ENCODE peak calls at places on chromosomes 4 and X, in eight cellular contexts. One of them, this sample, is unnamed.

GRCh38 chrX:13533726-13534125 is 35.7 kb upstream of the EGFL6 start:
- DNase-seq in transverse colon: no peak
- DNase-seq in GM12865: no peak
- DNase-seq in tibial artery: no peak
- DNase-seq in lung: no peak
- DNase-seq in IMR-90: peak
- DNase-seq in left ventricle myocardium inferior: no peak
- DNase-seq in Peyer's patch: no peak
- DNase-seq in this sample: no peak

GRCh38 chr4:99808260-99808857 is 8.3 kb upstream of the DAPP1 start:
- DNase-seq in lung: peak
- DNase-seq in left ventricle myocardium inferior: peak
- DNase-seq in GM12865: peak
- DNase-seq in Peyer's patch: peak
- DNase-seq in transverse colon: peak
- DNase-seq in IMR-90: peak
- DNase-seq in tibial artery: no peak
- DNase-seq in this sample: no peak

GRCh38 chr4:181711387-181711786 is 531.8 kb upstream of the TENM3 start:
- DNase-seq in left ventricle myocardium inferior: no peak
- DNase-seq in lung: no peak
- DNase-seq in Peyer's patch: no peak
- DNase-seq in tibial artery: no peak
- DNase-seq in IMR-90: no peak
- DNase-seq in transverse colon: no peak
- DNase-seq in GM12865: no peak
- DNase-seq in this sample: no peak

GRCh38 chrX:135543924-135544323 is 23.5 kb downstream of the INTS6L start:
- DNase-seq in tibial artery: no peak
- DNase-seq in Peyer's patch: no peak
- DNase-seq in lung: no peak
- DNase-seq in transverse colon: peak
- DNase-seq in IMR-90: no peak
- DNase-seq in GM12865: peak
- DNase-seq in left ventricle myocardium inferior: no peak
- DNase-seq in this sample: no peak

GRCh38 chrX:39477438-39478120 is 620.2 kb downstream of the BCOR start:
- DNase-seq in transverse colon: peak
- DNase-seq in GM12865: peak
- DNase-seq in left ventricle myocardium inferior: peak
- DNase-seq in lung: no peak
- DNase-seq in IMR-90: no peak
- DNase-seq in tibial artery: no peak
- DNase-seq in Peyer's patch: peak
- DNase-seq in this sample: no peak

GRCh38 chr4:73021634-73022033 is 47.9 kb downstream of the COX18 start:
- DNase-seq in transverse colon: no peak
- DNase-seq in tibial artery: no peak
- DNase-seq in GM12865: peak
- DNase-seq in IMR-90: peak
- DNase-seq in left ventricle myocardium inferior: no peak
- DNase-seq in Peyer's patch: no peak
- DNase-seq in lung: no peak
- DNase-seq in this sample: no peak

GRCh38 chr4:158873795-158874359 is 105.1 kb downstream of the FNIP2 start:
- DNase-seq in left ventricle myocardium inferior: no peak
- DNase-seq in transverse colon: no peak
- DNase-seq in lung: no peak
- DNase-seq in Peyer's patch: no peak
- DNase-seq in tibial artery: no peak
- DNase-seq in IMR-90: peak
- DNase-seq in GM12865: no peak
- DNase-seq in this sample: no peak

GRCh38 chr4:67725132-67725531 is 24.2 kb upstream of the UBA6 start:
- DNase-seq in GM12865: no peak
- DNase-seq in Peyer's patch: no peak
- DNase-seq in tibial artery: no peak
- DNase-seq in transverse colon: no peak
- DNase-seq in left ventricle myocardium inferior: no peak
- DNase-seq in IMR-90: no peak
- DNase-seq in lung: no peak
- DNase-seq in this sample: no peak

GRCh38 chr4:68310651-68311247 is 39.1 kb downstream of the YTHDC1 start:
- DNase-seq in GM12865: no peak
- DNase-seq in lung: no peak
- DNase-seq in IMR-90: no peak
- DNase-seq in transverse colon: no peak
- DNase-seq in Peyer's patch: no peak
- DNase-seq in tibial artery: no peak
- DNase-seq in left ventricle myocardium inferior: no peak
- DNase-seq in this sample: no peak

GRCh38 chr4:37604464-37604863 is 81.7 kb downstream of the RELL1 start:
- DNase-seq in tibial artery: no peak
- DNase-seq in Peyer's patch: no peak
- DNase-seq in left ventricle myocardium inferior: no peak
- DNase-seq in IMR-90: peak
- DNase-seq in lung: no peak
- DNase-seq in transverse colon: no peak
- DNase-seq in GM12865: peak
- DNase-seq in this sample: peak

GRCh38 chrX:53616921-53617320 is 69.6 kb downstream of the HUWE1 start:
- DNase-seq in GM12865: no peak
- DNase-seq in transverse colon: no peak
- DNase-seq in lung: no peak
- DNase-seq in tibial artery: no peak
- DNase-seq in IMR-90: no peak
- DNase-seq in left ventricle myocardium inferior: no peak
- DNase-seq in Peyer's patch: no peak
- DNase-seq in this sample: no peak

GRCh38 chr4:169268951-169269781 is 1.6 kb downstream of the SH3RF1 start:
- DNase-seq in GM12865: no peak
- DNase-seq in lung: no peak
- DNase-seq in Peyer's patch: peak
- DNase-seq in transverse colon: peak
- DNase-seq in tibial artery: no peak
- DNase-seq in left ventricle myocardium inferior: no peak
- DNase-seq in IMR-90: peak
- DNase-seq in this sample: no peak

GRCh38 chrX:12701625-12702024 is 89.6 kb upstream of the PRPS2 start:
- DNase-seq in Peyer's patch: peak
- DNase-seq in left ventricle myocardium inferior: peak
- DNase-seq in transverse colon: peak
- DNase-seq in lung: peak
- DNase-seq in IMR-90: peak
- DNase-seq in GM12865: peak
- DNase-seq in tibial artery: no peak
- DNase-seq in this sample: peak

GRCh38 chrX:151564035-151564434 is 560 bp downstream of the PASD1 start:
- DNase-seq in Peyer's patch: no peak
- DNase-seq in GM12865: no peak
- DNase-seq in transverse colon: no peak
- DNase-seq in left ventricle myocardium inferior: no peak
- DNase-seq in IMR-90: no peak
- DNase-seq in tibial artery: no peak
- DNase-seq in lung: no peak
- DNase-seq in this sample: no peak

GRCh38 chrX:44343412-44343942 is at the start of gene EFHC2:
- DNase-seq in transverse colon: peak
- DNase-seq in IMR-90: no peak
- DNase-seq in tibial artery: peak
- DNase-seq in GM12865: peak
- DNase-seq in left ventricle myocardium inferior: peak
- DNase-seq in Peyer's patch: peak
- DNase-seq in lung: peak
- DNase-seq in this sample: no peak

GRCh38 chrX:47380268-47380667 is 9.9 kb downstream of the ZNF157 start:
- DNase-seq in transverse colon: peak
- DNase-seq in lung: no peak
- DNase-seq in left ventricle myocardium inferior: peak
- DNase-seq in IMR-90: no peak
- DNase-seq in Peyer's patch: peak
- DNase-seq in tibial artery: no peak
- DNase-seq in GM12865: peak
- DNase-seq in this sample: no peak

GRCh38 chr4:73142995-73143547 is 73.6 kb upstream of the COX18 start:
- DNase-seq in IMR-90: no peak
- DNase-seq in GM12865: no peak
- DNase-seq in tibial artery: no peak
- DNase-seq in Peyer's patch: no peak
- DNase-seq in transverse colon: no peak
- DNase-seq in left ventricle myocardium inferior: no peak
- DNase-seq in lung: no peak
- DNase-seq in this sample: no peak

GRCh38 chr4:157045507-157046127 is 30.3 kb upstream of the GLRB start:
- DNase-seq in transverse colon: peak
- DNase-seq in Peyer's patch: peak
- DNase-seq in IMR-90: peak
- DNase-seq in left ventricle myocardium inferior: no peak
- DNase-seq in tibial artery: no peak
- DNase-seq in GM12865: peak
- DNase-seq in lung: no peak
- DNase-seq in this sample: peak

GRCh38 chrX:41885724-41886123 is 37.6 kb downstream of the CASK start:
- DNase-seq in GM12865: no peak
- DNase-seq in Peyer's patch: no peak
- DNase-seq in tibial artery: no peak
- DNase-seq in lung: no peak
- DNase-seq in transverse colon: no peak
- DNase-seq in left ventricle myocardium inferior: no peak
- DNase-seq in IMR-90: no peak
- DNase-seq in this sample: no peak

GRCh38 chrX:80266979-80267378 is 153.3 kb upstream of the TENT5D start:
- DNase-seq in transverse colon: no peak
- DNase-seq in left ventricle myocardium inferior: no peak
- DNase-seq in Peyer's patch: no peak
- DNase-seq in tibial artery: no peak
- DNase-seq in GM12865: no peak
- DNase-seq in lung: no peak
- DNase-seq in IMR-90: no peak
- DNase-seq in this sample: no peak

GRCh38 chrX:154802838-154803410 is 2.4 kb downstream of the MPP1 start:
- DNase-seq in GM12865: no peak
- DNase-seq in transverse colon: no peak
- DNase-seq in IMR-90: no peak
- DNase-seq in Peyer's patch: no peak
- DNase-seq in lung: no peak
- DNase-seq in left ventricle myocardium inferior: no peak
- DNase-seq in tibial artery: no peak
- DNase-seq in this sample: no peak

GRCh38 chr4:129972257-129972656 is 876.3 kb downstream of the C4orf33 start:
- DNase-seq in GM12865: no peak
- DNase-seq in transverse colon: no peak
- DNase-seq in Peyer's patch: no peak
- DNase-seq in left ventricle myocardium inferior: no peak
- DNase-seq in lung: no peak
- DNase-seq in tibial artery: no peak
- DNase-seq in IMR-90: no peak
- DNase-seq in this sample: no peak

GRCh38 chrX:13131511-13132137 is 87.2 kb upstream of the FAM9C start:
- DNase-seq in left ventricle myocardium inferior: no peak
- DNase-seq in tibial artery: no peak
- DNase-seq in IMR-90: no peak
- DNase-seq in GM12865: peak
- DNase-seq in transverse colon: no peak
- DNase-seq in lung: no peak
- DNase-seq in Peyer's patch: peak
- DNase-seq in this sample: no peak

DNA sequence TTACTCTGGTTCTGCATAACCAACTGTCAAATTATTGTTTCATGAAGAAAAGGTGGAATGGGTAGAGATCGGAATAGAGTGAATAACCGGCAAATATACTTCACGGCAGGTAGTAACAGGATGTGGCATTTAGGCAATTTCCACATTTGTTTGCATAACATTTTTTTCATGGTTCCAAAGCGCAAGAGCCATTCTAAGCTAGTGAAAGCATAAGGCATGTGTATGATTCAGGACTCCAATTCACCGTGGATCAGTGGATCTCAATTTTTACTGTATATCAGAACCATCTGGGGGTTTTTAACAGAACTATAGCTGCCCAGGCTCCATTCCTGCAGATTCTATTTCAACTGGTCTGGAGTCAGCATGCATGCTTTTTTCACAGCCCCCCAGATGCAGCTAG is 30.2 kb downstream of the AFAP1 start:
- DNase-seq in transverse colon: no peak
- DNase-seq in tibial artery: no peak
- DNase-seq in lung: no peak
- DNase-seq in GM12865: no peak
- DNase-seq in Peyer's patch: no peak
- DNase-seq in IMR-90: no peak
- DNase-seq in left ventricle myocardium inferior: no peak
- DNase-seq in this sample: no peak
- H3K4me3 ChIP-seq in transverse colon: no peak
- H3K4me3 ChIP-seq in tibial artery: no peak
- H3K4me3 ChIP-seq in lung: no peak
- H3K4me3 ChIP-seq in GM12865: no peak
- H3K4me3 ChIP-seq in Peyer's patch: no peak
- H3K4me3 ChIP-seq in IMR-90: no peak
- H3K4me3 ChIP-seq in left ventricle myocardium inferior: no peak
- H3K4me3 ChIP-seq in this sample: no peak

GRCh38 chr4:126404549-126404948 is 1089.8 kb downstream of the FAT4 start:
- DNase-seq in Peyer's patch: no peak
- DNase-seq in left ventricle myocardium inferior: no peak
- DNase-seq in tibial artery: no peak
- DNase-seq in IMR-90: peak
- DNase-seq in transverse colon: no peak
- DNase-seq in lung: no peak
- DNase-seq in GM12865: no peak
- DNase-seq in this sample: no peak

GRCh38 chr4:126411047-126411446 is 1096.3 kb downstream of the FAT4 start:
- DNase-seq in lung: no peak
- DNase-seq in Peyer's patch: no peak
- DNase-seq in IMR-90: no peak
- DNase-seq in left ventricle myocardium inferior: no peak
- DNase-seq in transverse colon: no peak
- DNase-seq in GM12865: no peak
- DNase-seq in tibial artery: no peak
- DNase-seq in this sample: no peak

GRCh38 chr4:126405369-126405982 is 1090.7 kb downstream of the FAT4 start:
- DNase-seq in GM12865: peak
- DNase-seq in transverse colon: no peak
- DNase-seq in IMR-90: peak
- DNase-seq in lung: no peak
- DNase-seq in left ventricle myocardium inferior: no peak
- DNase-seq in tibial artery: no peak
- DNase-seq in Peyer's patch: no peak
- DNase-seq in this sample: no peak
- TF ChIP-seq CTCF in GM12865: peak
- TF ChIP-seq CTCF in transverse colon: no peak
- TF ChIP-seq CTCF in IMR-90: peak
- TF ChIP-seq CTCF in lung: no peak
- TF ChIP-seq CTCF in left ventricle myocardium inferior: peak
- TF ChIP-seq CTCF in tibial artery: peak
- TF ChIP-seq CTCF in Peyer's patch: no peak
- TF ChIP-seq CTCF in this sample: peak

GRCh38 chr4:64882311-64883086 is 473.2 kb upstream of the TECRL start:
- DNase-seq in IMR-90: no peak
- DNase-seq in lung: no peak
- DNase-seq in Peyer's patch: no peak
- DNase-seq in tibial artery: no peak
- DNase-seq in GM12865: no peak
- DNase-seq in left ventricle myocardium inferior: no peak
- DNase-seq in transverse colon: no peak
- DNase-seq in this sample: no peak
- H3K4me3 ChIP-seq in IMR-90: no peak
- H3K4me3 ChIP-seq in lung: no peak
- H3K4me3 ChIP-seq in Peyer's patch: no peak
- H3K4me3 ChIP-seq in tibial artery: no peak
- H3K4me3 ChIP-seq in GM12865: no peak
- H3K4me3 ChIP-seq in left ventricle myocardium inferior: no peak
- H3K4me3 ChIP-seq in transverse colon: no peak
- H3K4me3 ChIP-seq in this sample: no peak

GRCh38 chr4:47463235-47463956 is at the start of gene COMMD8:
- DNase-seq in IMR-90: peak
- DNase-seq in left ventricle myocardium inferior: peak
- DNase-seq in transverse colon: peak
- DNase-seq in lung: peak
- DNase-seq in GM12865: peak
- DNase-seq in Peyer's patch: peak
- DNase-seq in tibial artery: peak
- DNase-seq in this sample: peak
- TF ChIP-seq CTCF in IMR-90: peak
- TF ChIP-seq CTCF in left ventricle myocardium inferior: peak
- TF ChIP-seq CTCF in transverse colon: peak
- TF ChIP-seq CTCF in lung: peak
- TF ChIP-seq CTCF in GM12865: no peak
- TF ChIP-seq CTCF in Peyer's patch: peak
- TF ChIP-seq CTCF in tibial artery: peak
- TF ChIP-seq CTCF in this sample: no peak